ENCODE peak calls at places on chromosomes 2 and 18, in five cellular contexts. L is NAMALWA, G is cardiac muscle cell, B is AG08395, H is pancreas. S is an unnamed sample.

GRCh38 chr2:15893085-15893484 is 47.3 kb upstream of the MYCN start:
- DNase-seq in L (no peak), G (no peak), B (no peak), H (no peak), S (no peak)

GRCh38 chr2:152861349-152861942 is 143.0 kb downstream of the ARL6IP6 start:
- DNase-seq in L (peak), G (peak), B (peak), H (no peak), S (peak)

GRCh38 chr2:217931846-217932560 is 70.8 kb downstream of the TNS1 start:
- DNase-seq in L (no peak), G (no peak), B (no peak), H (no peak), S (no peak)

GRCh38 chr2:168465594-168465993 is 9.5 kb downstream of the CERS6 start:
- DNase-seq in L (no peak), G (no peak), B (no peak), H (no peak), S (no peak)

GRCh38 chr2:198098918-198099317 is 294.5 kb downstream of the PLCL1 start:
- DNase-seq in L (no peak), G (no peak), B (peak), H (no peak), S (no peak)

GRCh38 chr2:67290451-67290991 is 106.6 kb upstream of the ETAA1 start:
- DNase-seq in L (no peak), G (peak), B (peak), H (no peak), S (no peak)

GRCh38 chr2:222568866-222569265 is 87.0 kb downstream of the FARSB start:
- DNase-seq in L (no peak), G (peak), B (no peak), H (no peak), S (no peak)

GRCh38 chr2:62306751-62307468 is 111.0 kb downstream of the B3GNT2 start:
- DNase-seq in L (peak), G (peak), B (no peak), H (no peak), S (no peak)

GRCh38 chr18:313931-314330 is 46.1 kb upstream of the THOC1 start:
- DNase-seq in L (no peak), G (no peak), B (no peak), H (no peak), S (no peak)

GRCh38 chr2:119659601-119660342 is 19.2 kb upstream of the TMEM177 start:
- DNase-seq in L (peak), G (peak), B (peak), H (no peak), S (peak)

GRCh38 chr2:70525032-70525431 is 28.6 kb downstream of the TGFA start:
- DNase-seq in L (no peak), G (peak), B (peak), H (no peak), S (no peak)

GRCh38 chr2:201797175-201797840 is 9.0 kb upstream of the CDK15 start:
- DNase-seq in L (no peak), G (no peak), B (peak), H (no peak), S (no peak)

S was measured in erythroblast.